ENCODE peak calls at places on chromosomes 5 and 9, in seven cellular contexts. I is tibial nerve; E is left ventricle myocardium inferior; L is astrocyte of the cerebellum; J is effector memory CD4-positive, alpha-beta T cell; A is tibial artery; R is astrocyte of the spinal cord. K is an unnamed sample.

GRCh38 chr5:34718516-34718915 is 62.4 kb downstream of the RAI14 start:
- DNase-seq in A (no peak), E (no peak), R (peak; percentile 45), L (no peak), J (no peak), I (no peak), K (no peak)

GRCh38 chr5:179146277-179146676 is 86.1 kb downstream of the ZNF354C start:
- DNase-seq in E (no peak), L (no peak), R (no peak), I (no peak), J (no peak), A (no peak), K (no peak)

GRCh38 chr5:7856855-7857254 is 5.9 kb upstream of the CFAP90 start:
- DNase-seq in J (no peak), R (peak; percentile 22), A (no peak), L (no peak), E (no peak), I (no peak), K (no peak)

GRCh38 chr9:122191519-122191918 is 31.8 kb downstream of the MORN5 start:
- DNase-seq in A (no peak), E (no peak), L (no peak), R (no peak), J (no peak), I (no peak), K (no peak)

GRCh38 chr9:130860458-130861316 is 25.6 kb downstream of the ABL1 start:
- DNase-seq in A (peak; percentile 91), E (peak; percentile 83), L (peak; percentile 96), R (peak; percentile 98), J (no peak), I (peak; percentile 82), K (no peak)

GRCh38 chr9:136482046-136482792 is 621 bp downstream of the SEC16A start:
- DNase-seq in L (no peak), A (peak; percentile 49), J (peak; percentile 29), E (no peak), R (peak; percentile 38), I (peak; percentile 29), K (no peak)

GRCh38 chr5:122182491-122182921 is 53.2 kb downstream of the ZNF474 start:
- DNase-seq in J (no peak), L (peak; percentile 90), E (peak; percentile 41), I (no peak), R (peak; percentile 92), A (peak; percentile 61), K (no peak)

GRCh38 chr9:104774831-104775573 is 11.1 kb downstream of the NIPSNAP3B start:
- DNase-seq in I (no peak), J (no peak), R (no peak), E (no peak), A (no peak), L (no peak), K (no peak)

GRCh38 chr9:128702949-128703615 is 779 bp downstream of the PKN3 start:
- DNase-seq in E (peak; percentile 40), J (no peak), L (no peak), R (peak; percentile 38), A (no peak), I (no peak), K (peak; percentile 60)

GRCh38 chr5:58648846-58649245 is 66.0 kb downstream of the RAB3C start:
- DNase-seq in I (no peak), J (no peak), R (no peak), L (no peak), A (no peak), E (no peak), K (no peak)

GRCh38 chr5:125446986-125447385 is 700.5 kb upstream of the ZNF608 start:
- DNase-seq in A (no peak), I (no peak), E (no peak), R (peak; percentile 71), L (peak; percentile 44), J (no peak), K (no peak)

GRCh38 chr5:130992095-130992494 is 173.0 kb downstream of the HINT1 start:
- DNase-seq in R (peak; percentile 82), A (no peak), L (peak; percentile 65), J (no peak), I (no peak), E (no peak), K (no peak)

GRCh38 chr5:24381861-24382460 is 262.8 kb downstream of the CDH10 start:
- DNase-seq in R (peak; percentile 13), I (no peak), A (no peak), J (no peak), L (no peak), E (no peak), K (no peak)

GRCh38 chr9:113178087-113178486 is 27.3 kb downstream of the SLC31A2 start:
- DNase-seq in I (no peak), A (no peak), R (peak; percentile 62), L (peak; percentile 66), E (no peak), J (no peak), K (no peak)

GRCh38 chr5:147691134-147691533 is 91.4 kb downstream of the JAKMIP2 start:
- DNase-seq in J (no peak), I (no peak), A (no peak), R (no peak), E (no peak), L (no peak), K (no peak)

GRCh38 chr5:51811883-51812282 is 428.6 kb downstream of the ISL1 start:
- DNase-seq in E (no peak), J (no peak), I (no peak), R (no peak), A (no peak), L (no peak), K (no peak)

GRCh38 chr9:91530829-91531228 is 107.2 kb upstream of the NFIL3 start:
- DNase-seq in E (no peak), R (no peak), L (no peak), A (no peak), I (no peak), J (no peak), K (no peak)

GRCh38 chr5:171453056-171453725 is 33.7 kb downstream of the FGF18 start:
- DNase-seq in I (no peak), R (no peak), L (no peak), J (no peak), E (no peak), A (no peak), K (no peak)

GRCh38 chr9:33719581-33720374 is 75.6 kb upstream of the PRSS3 start:
- DNase-seq in I (no peak), A (no peak), J (peak; percentile 16), E (peak; percentile 15), R (no peak), L (no peak), K (peak; percentile 30)

GRCh38 chr9:16425572-16425971 is 444.9 kb downstream of the BNC2 start:
- DNase-seq in I (no peak), L (no peak), E (no peak), J (no peak), R (peak; percentile 51), A (no peak), K (peak; percentile 47)
- H3K4me3 ChIP-seq in I (no peak overlapping the region), L (no peak overlapping the region), E (no peak overlapping the region), J (no peak overlapping the region), R (no peak overlapping the region), A (no peak overlapping the region), K (no peak overlapping the region)

GRCh38 chr5:53915120-53915519 is 354.7 kb downstream of the NDUFS4 start:
- DNase-seq in E (no peak), I (no peak), R (no peak), A (no peak), J (no peak), L (no peak), K (no peak)

GRCh38 chr5:53922508-53923498 is 362.4 kb downstream of the NDUFS4 start:
- DNase-seq in A (no peak), I (no peak), R (no peak), E (no peak), J (no peak), L (no peak), K (no peak)

GRCh38 chr5:53913941-53914340 is 353.5 kb downstream of the NDUFS4 start:
- DNase-seq in R (no peak), A (no peak), I (no peak), L (no peak), J (no peak), E (no peak), K (no peak)

DNA sequence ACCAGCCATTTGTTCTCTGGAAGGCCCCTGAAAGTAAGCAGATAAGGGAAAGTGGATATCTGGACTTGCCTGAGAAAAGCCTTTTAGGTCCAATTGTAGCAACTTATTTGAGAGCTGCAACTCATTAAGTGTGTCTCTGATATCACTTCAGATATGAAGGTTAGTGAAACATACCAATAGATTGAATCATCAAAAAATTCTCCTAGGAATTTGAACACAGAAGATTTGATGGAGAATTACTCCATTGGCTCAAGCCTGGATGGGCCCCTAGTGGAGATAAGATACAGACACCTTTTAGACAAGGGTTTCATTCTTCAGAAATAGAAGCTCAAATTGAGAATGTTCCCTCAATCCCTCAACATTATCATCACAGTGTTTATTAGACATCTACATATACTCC is 356.7 kb downstream of the NDUFS4 start:
- DNase-seq in R (peak; percentile 20), L (no peak), A (no peak), J (no peak), I (no peak), E (no peak), K (peak; percentile 18)
- H3K4me3 ChIP-seq in R (no peak overlapping the region), L (no peak overlapping the region), A (no peak overlapping the region), J (no peak overlapping the region), I (no peak overlapping the region), E (no peak overlapping the region), K (no peak overlapping the region)

GRCh38 chr5:156411131-156411727 is 84.3 kb downstream of the SGCD start:
- DNase-seq in L (peak; percentile 19), J (no peak), E (no peak), I (no peak), R (peak; percentile 45), A (no peak), K (peak; percentile 19)
- H3K4me3 ChIP-seq in L (no peak overlapping the region), J (no peak overlapping the region), E (peak overlapping the region; percentile 18), I (no peak overlapping the region), R (no peak overlapping the region), A (peak overlapping the region; percentile 17), K (peak overlapping the region; percentile 23)

DNA sequence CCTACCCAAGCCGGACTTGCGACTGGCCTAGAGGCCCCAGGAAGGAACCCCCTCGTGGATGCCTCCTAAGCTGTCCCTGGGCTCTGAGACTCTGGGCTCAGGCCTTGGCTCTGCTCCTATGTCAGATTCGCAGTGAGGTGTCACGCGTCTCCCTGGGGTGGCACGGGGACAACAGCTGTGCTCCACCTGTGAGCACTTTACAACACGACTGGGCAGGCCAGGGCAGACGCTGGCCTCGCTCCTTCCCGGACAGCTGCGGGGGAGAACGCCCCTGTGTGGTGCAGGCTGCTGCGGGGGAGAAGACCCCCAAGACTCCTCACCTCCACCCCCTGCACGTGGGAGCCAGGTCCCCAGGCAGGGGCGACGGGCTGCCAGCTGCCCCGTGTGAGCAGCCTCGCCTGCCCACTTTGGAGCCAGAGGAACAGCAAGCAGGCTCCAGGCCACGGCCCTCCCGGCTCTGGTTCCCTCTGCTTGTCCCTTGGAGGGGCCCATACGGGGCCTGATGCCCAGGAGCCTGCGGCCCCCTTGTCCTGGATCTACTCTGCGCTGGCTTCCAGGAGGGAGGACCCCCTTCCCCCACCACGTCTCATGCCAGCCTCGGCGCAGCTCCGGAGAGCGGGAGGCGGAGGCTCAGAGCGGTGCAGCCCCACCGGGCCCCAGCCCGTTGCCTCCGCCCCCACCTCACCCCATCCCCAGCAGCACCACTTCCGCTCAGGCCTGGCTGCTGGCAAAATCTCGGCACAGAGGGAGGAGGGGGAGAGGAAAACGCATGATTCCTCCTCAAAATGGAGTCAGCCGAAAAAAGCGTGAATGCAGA is 36.0 kb downstream of the SARDH start:
- DNase-seq in R (no peak), E (no peak), J (peak; percentile 26), L (no peak), A (no peak), I (no peak), K (no peak)
- H3K4me3 ChIP-seq in R (peak overlapping the region; percentile 12), E (peak overlapping the region; percentile 48), J (peak overlapping the region; percentile 40), L (no peak overlapping the region), A (peak overlapping the region; percentile 15), I (peak overlapping the region; percentile 41), K (no peak overlapping the region)